ENCODE peak calls at places on chromosomes 4 and X, in nine cellular contexts. Y is HCT116, T is Peyer's patch, J is tibial nerve, V is prostate gland, H is A549, I is transverse colon, A is IMR-90, B is heart left ventricle. F is an unnamed sample.

GRCh38 chrX:118698516-118699247 is 28.7 kb upstream of the IL13RA1 start:
- DNase-seq in Y (no peak), T (no peak), J (no peak), V (no peak), H (no peak), I (no peak), A (peak; percentile 36), B (no peak), F (no peak)

GRCh38 chr4:185016946-185017797 is 1.1 kb upstream of the HELT start:
- DNase-seq in Y (no peak), T (no peak), J (no peak), V (no peak), H (no peak), I (no peak), A (no peak), B (no peak), F (no peak)

GRCh38 chr4:168893205-168893604 is 116.8 kb downstream of the CBR4 start:
- DNase-seq in Y (no peak), T (no peak), J (no peak), V (no peak), H (no peak), I (no peak), A (no peak), B (no peak), F (no peak)

GRCh38 chr4:37977471-37978452 is 17.6 kb downstream of the PTTG2 start:
- DNase-seq in Y (peak; percentile 26), T (peak; percentile 92), J (peak; percentile 28), V (peak; percentile 38), H (peak; percentile 37), I (peak; percentile 84), A (peak; percentile 55), B (peak; percentile 85), F (peak; percentile 59)

GRCh38 chr4:174490356-174490969 is 31.8 kb downstream of the HPGD start:
- DNase-seq in Y (no peak), T (no peak), J (no peak), V (no peak), H (peak; percentile 18), I (no peak), A (peak; percentile 0), B (no peak), F (no peak)

GRCh38 chr4:52574036-52574435 is 85.1 kb downstream of the USP46 start:
- DNase-seq in Y (no peak), T (no peak), J (no peak), V (no peak), H (no peak), I (no peak), A (peak; percentile 19), B (no peak), F (no peak)

GRCh38 chrX:65674351-65674893 is 7.0 kb downstream of the MSN start:
- DNase-seq in Y (no peak), T (no peak), J (no peak), V (no peak), H (no peak), I (no peak), A (peak; percentile 31), B (no peak), F (no peak)

GRCh38 chr4:6969826-6970800 is 60.5 kb downstream of the TBC1D14 start:
- DNase-seq in Y (no peak), T (no peak), J (no peak), V (no peak), H (no peak), I (no peak), A (no peak), B (no peak), F (no peak)

GRCh38 chr4:182683666-182684065 is 233.5 kb downstream of the DCTD start:
- DNase-seq in Y (no peak), T (no peak), J (no peak), V (no peak), H (no peak), I (no peak), A (no peak), B (no peak), F (no peak)

GRCh38 chr4:76993787-76994641 is 44.5 kb downstream of the SEPTIN11 start:
- DNase-seq in Y (no peak), T (peak; percentile 74), J (no peak), V (no peak), H (no peak), I (no peak), A (no peak), B (no peak), F (no peak)

GRCh38 chrX:13432376-13432775 is 112.5 kb upstream of the ATXN3L start:
- DNase-seq in Y (no peak), T (no peak), J (peak; percentile 12), V (peak; percentile 4), H (no peak), I (no peak), A (peak; percentile 98), B (peak; percentile 46), F (peak; percentile 37)

GRCh38 chr4:137124278-137124932 is 407.9 kb downstream of the PCDH18 start:
- DNase-seq in Y (peak; percentile 53), T (no peak), J (no peak), V (no peak), H (peak; percentile 7), I (no peak), A (peak; percentile 79), B (no peak), F (no peak)

GRCh38 chr4:16120720-16121119 is 36.9 kb upstream of the PROM1 start:
- DNase-seq in Y (no peak), T (no peak), J (no peak), V (no peak), H (no peak), I (no peak), A (peak; percentile 1), B (no peak), F (no peak)

GRCh38 chr4:6509587-6509986 is 37.2 kb upstream of the PPP2R2C start:
- DNase-seq in Y (no peak), T (peak; percentile 13), J (no peak), V (no peak), H (peak; percentile 21), I (no peak), A (no peak), B (peak; percentile 5), F (no peak)

GRCh38 chr4:189049682-189050081 is 891.0 kb upstream of the FRG1 start:
- DNase-seq in Y (no peak), T (no peak), J (no peak), V (no peak), H (no peak), I (no peak), A (no peak), B (no peak), F (no peak)

GRCh38 chr4:184344899-184345572 is 127.4 kb upstream of the ENPP6 start:
- DNase-seq in Y (no peak), T (no peak), J (no peak), V (no peak), H (no peak), I (no peak), A (no peak), B (no peak), F (no peak)

GRCh38 chr4:8739357-8739756 is 132.3 kb downstream of the HMX1 start:
- DNase-seq in Y (no peak), T (peak; percentile 23), J (no peak), V (peak; percentile 0), H (no peak), I (no peak), A (no peak), B (no peak), F (peak; percentile 44)

GRCh38 chr4:100828986-100829685 is 311.3 kb upstream of the EMCN start:
- DNase-seq in Y (no peak), T (no peak), J (no peak), V (no peak), H (no peak), I (no peak), A (no peak), B (no peak), F (no peak)

GRCh38 chr4:120481711-120482110 is 415.1 kb upstream of the MAD2L1 start:
- DNase-seq in Y (no peak), T (no peak), J (no peak), V (no peak), H (no peak), I (no peak), A (no peak), B (no peak), F (no peak)

GRCh38 chr4:91734682-91735081 is 569.1 kb upstream of the GRID2 start:
- DNase-seq in Y (no peak), T (no peak), J (no peak), V (no peak), H (no peak), I (no peak), A (no peak), B (no peak), F (no peak)

GRCh38 chr4:144645621-144646522 is at the start of gene HHIP:
- DNase-seq in Y (no peak), T (peak; percentile 51), J (peak; percentile 33), V (no peak), H (peak; percentile 15), I (peak; percentile 25), A (peak; percentile 65), B (peak; percentile 25), F (no peak)
- TF ChIP-seq POLR2A in Y (no peak), T (no peak), J (peak; percentile 49), V (no peak), H (no peak), I (peak; percentile 22), A (no peak), B (no peak), F (no peak)

DNA sequence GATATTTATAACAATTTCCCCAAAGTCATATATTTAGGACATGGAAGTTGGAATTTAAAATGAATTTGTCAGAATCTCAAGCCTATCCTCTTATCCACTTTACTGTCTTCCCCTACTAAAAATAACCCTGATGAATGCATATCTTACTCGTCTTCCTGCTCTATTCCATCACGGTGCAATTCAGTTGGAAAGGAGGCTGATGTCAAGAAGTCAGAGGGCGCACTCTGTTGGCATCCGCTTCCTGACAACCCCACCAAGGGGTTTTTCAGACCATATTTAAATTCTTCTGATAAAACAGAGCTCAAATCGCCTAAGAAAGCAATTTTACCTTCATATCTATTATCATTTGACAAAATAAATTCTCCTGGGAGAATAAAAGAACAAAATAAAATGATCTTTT is 233.5 kb downstream of the ARHGAP24 start:
- DNase-seq in Y (no peak), T (no peak), J (no peak), V (no peak), H (no peak), I (no peak), A (no peak), B (no peak), F (no peak)
- H3K4me1 ChIP-seq in Y (no peaks in the 10 kb centered on the region), T (no peaks in the 10 kb centered on the region), J (no peaks in the 10 kb centered on the region), V (no peaks in the 10 kb centered on the region), H (no peaks in the 10 kb centered on the region), I (no peaks in the 10 kb centered on the region), A (no peaks in the 10 kb centered on the region), B (peaks cover 13% of the 10 kb centered on the region), F (no peaks in the 10 kb centered on the region)

GRCh38 chr4:25861951-25862410 is 807 bp downstream of the SEL1L3 start:
- DNase-seq in Y (no peak), T (peak; percentile 68), J (no peak), V (peak; percentile 15), H (peak; percentile 16), I (peak; percentile 27), A (peak; percentile 40), B (no peak), F (no peak)
- TF ChIP-seq POLR2A in Y (no peak), T (no peak), J (no peak), V (no peak), H (no peak), I (no peak), A (no peak), B (no peak), F (no peak)

GRCh38 chr4:71769434-71769833 is 14.4 kb downstream of the GC start:
- DNase-seq in Y (no peak), T (no peak), J (no peak), V (no peak), H (no peak), I (no peak), A (no peak), B (no peak), F (no peak)
- H3K4me1 ChIP-seq in Y (no peaks in the 10 kb centered on the region), T (no peaks in the 10 kb centered on the region), J (no peaks in the 10 kb centered on the region), V (no peaks in the 10 kb centered on the region), H (no peaks in the 10 kb centered on the region), I (no peaks in the 10 kb centered on the region), A (no peaks in the 10 kb centered on the region), B (no peaks in the 10 kb centered on the region), F (no peaks in the 10 kb centered on the region)